ENCODE peak calls at places on chromosomes 1 and 21, in four cellular contexts. One of them, this sample, is unnamed.

GRCh38 chr21:35850029-35850428 is 210.3 kb downstream of the SETD4 start:
- DNase-seq in H7: no peak
- DNase-seq in GM23338: no peak
- DNase-seq in kidney: no peak
- DNase-seq in this sample: no peak

GRCh38 chr1:156709743-156710489 is 4.5 kb upstream of the CRABP2 start:
- DNase-seq in GM23338: no peak
- DNase-seq in kidney: peak; percentile 86
- DNase-seq in H7: no peak
- DNase-seq in this sample: peak; percentile 14

GRCh38 chr1:208183977-208184901 is 59.9 kb downstream of the PLXNA2 start:
- DNase-seq in GM23338: no peak
- DNase-seq in H7: no peak
- DNase-seq in kidney: no peak
- DNase-seq in this sample: no peak

GRCh38 chr1:229585338-229585737 is 26.8 kb upstream of the ABCB10 start:
- DNase-seq in kidney: no peak
- DNase-seq in GM23338: peak; percentile 8
- DNase-seq in H7: no peak
- DNase-seq in this sample: no peak

GRCh38 chr1:237864338-237865244 is 26.1 kb downstream of the ZP4 start:
- DNase-seq in kidney: peak; percentile 92
- DNase-seq in GM23338: peak; percentile 81
- DNase-seq in H7: peak; percentile 76
- DNase-seq in this sample: peak; percentile 83

GRCh38 chr1:18960409-18960808 is 3.9 kb upstream of the IFFO2 start:
- DNase-seq in kidney: peak; percentile 26
- DNase-seq in GM23338: no peak
- DNase-seq in H7: no peak
- DNase-seq in this sample: no peak

GRCh38 chr1:100137602-100138001 is 4.6 kb downstream of the TRMT13 start:
- DNase-seq in H7: no peak
- DNase-seq in GM23338: no peak
- DNase-seq in kidney: no peak
- DNase-seq in this sample: no peak

GRCh38 chr1:14421977-14422609 is 176.4 kb upstream of the KAZN start:
- DNase-seq in GM23338: no peak
- DNase-seq in kidney: no peak
- DNase-seq in H7: no peak
- DNase-seq in this sample: no peak

GRCh38 chr1:75672528-75673393 is 51.7 kb upstream of the ACADM start:
- DNase-seq in GM23338: peak; percentile 68
- DNase-seq in kidney: no peak
- DNase-seq in H7: peak; percentile 8
- DNase-seq in this sample: peak; percentile 19

GRCh38 chr1:22922640-22923039 is 50.0 kb downstream of the LACTBL1 start:
- DNase-seq in GM23338: no peak
- DNase-seq in H7: peak; percentile 2
- DNase-seq in kidney: no peak
- DNase-seq in this sample: no peak

GRCh38 chr1:235583511-235584001 is 66.0 kb downstream of the GNG4 start:
- DNase-seq in GM23338: no peak
- DNase-seq in kidney: peak; percentile 18
- DNase-seq in H7: no peak
- DNase-seq in this sample: no peak

GRCh38 chr1:36570016-36570415 is 87.3 kb upstream of the CSF3R start:
- DNase-seq in H7: no peak
- DNase-seq in kidney: no peak
- DNase-seq in GM23338: no peak
- DNase-seq in this sample: no peak

GRCh38 chr1:113322439-113322838 is 67.9 kb upstream of the MAGI3 start:
- DNase-seq in GM23338: no peak
- DNase-seq in kidney: no peak
- DNase-seq in H7: no peak
- DNase-seq in this sample: no peak

GRCh38 chr1:174358344-174358743 is 89.4 kb upstream of the GPR52 start:
- DNase-seq in H7: no peak
- DNase-seq in GM23338: no peak
- DNase-seq in kidney: no peak
- DNase-seq in this sample: no peak

GRCh38 chr1:184972281-184973055 is 1.8 kb downstream of the NIBAN1 start:
- DNase-seq in kidney: no peak
- DNase-seq in H7: no peak
- DNase-seq in GM23338: no peak
- DNase-seq in this sample: no peak

GRCh38 chr1:178726545-178726944 is 1.5 kb downstream of the RALGPS2 start:
- DNase-seq in H7: no peak
- DNase-seq in GM23338: no peak
- DNase-seq in kidney: no peak
- DNase-seq in this sample: no peak

GRCh38 chr1:1092149-1092855 is 18.2 kb upstream of the RNF223 start:
- DNase-seq in H7: no peak
- DNase-seq in kidney: peak; percentile 73
- DNase-seq in GM23338: no peak
- DNase-seq in this sample: no peak

GRCh38 chr1:193270996-193271395 is 84.6 kb upstream of the B3GALT2 start:
- DNase-seq in GM23338: no peak
- DNase-seq in kidney: no peak
- DNase-seq in H7: no peak
- DNase-seq in this sample: no peak

GRCh38 chr1:218568962-218569530 is 223.9 kb downstream of the TGFB2 start:
- DNase-seq in H7: no peak
- DNase-seq in kidney: no peak
- DNase-seq in GM23338: no peak
- DNase-seq in this sample: no peak

GRCh38 chr1:11787804-11788436 is 17.8 kb downstream of the MTHFR start:
- DNase-seq in GM23338: peak; percentile 21
- DNase-seq in kidney: no peak
- DNase-seq in H7: peak; percentile 75
- DNase-seq in this sample: peak; percentile 1

GRCh38 chr1:206144605-206145004 is 27.4 kb upstream of the AVPR1B start:
- DNase-seq in kidney: no peak
- DNase-seq in GM23338: no peak
- DNase-seq in H7: no peak
- DNase-seq in this sample: no peak

GRCh38 chr1:178341218-178341956 is 155.4 kb downstream of the CLEC20A start:
- DNase-seq in GM23338: peak; percentile 98
- DNase-seq in H7: peak; percentile 75
- DNase-seq in kidney: peak; percentile 82
- DNase-seq in this sample: peak; percentile 95

GRCh38 chr1:109530457-109531204 is 9.0 kb upstream of the GPR61 start:
- DNase-seq in kidney: no peak
- DNase-seq in GM23338: no peak
- DNase-seq in H7: no peak
- DNase-seq in this sample: peak; percentile 57

GRCh38 chr1:111735321-111735720 is 3.9 kb downstream of the INKA2 start:
- DNase-seq in kidney: no peak
- DNase-seq in H7: no peak
- DNase-seq in GM23338: no peak
- DNase-seq in this sample: no peak

GRCh38 chr1:215081566-215082531 is 688 bp upstream of the KCNK2 start:
- DNase-seq in GM23338: peak; percentile 56
- DNase-seq in H7: peak; percentile 16
- DNase-seq in kidney: peak; percentile 55
- DNase-seq in this sample: peak; percentile 44

GRCh38 chr1:228668553-228669400 is 66.5 kb upstream of the RHOU start:
- DNase-seq in H7: no peak
- DNase-seq in GM23338: no peak
- DNase-seq in kidney: no peak
- DNase-seq in this sample: no peak